ENCODE peak calls at places on chromosomes 2 and 18, in ten cellular contexts. Q, U, M, T, L, K, S, F, W and V are unnamed samples.

GRCh38 chr2:207871506-207871905 is 101.8 kb upstream of the FZD5 start:
- DNase-seq in Q (no peak), U (no peak), M (no peak), T (no peak), L (no peak), K (no peak), S (no peak), F (no peak), W (no peak), V (no peak)

GRCh38 chr18:48839819-48840490 is 110.8 kb downstream of the SMAD7 start:
- DNase-seq in Q (no peak), U (no peak), M (peak), T (no peak), L (no peak), K (no peak), S (no peak), F (no peak), W (no peak), V (no peak)

GRCh38 chr18:59388817-59389216 is 29.8 kb upstream of the LMAN1 start:
- DNase-seq in Q (no peak), U (no peak), M (no peak), T (no peak), L (no peak), K (no peak), S (no peak), F (no peak), W (no peak), V (no peak)

GRCh38 chr2:54122171-54122935 is 6.9 kb downstream of the ACYP2 start:
- DNase-seq in Q (no peak), U (no peak), M (no peak), T (no peak), L (no peak), K (no peak), S (no peak), F (no peak), W (no peak), V (no peak)

GRCh38 chr2:191740016-191740419 is 62.1 kb downstream of the NABP1 start:
- DNase-seq in Q (no peak), U (no peak), M (no peak), T (peak), L (no peak), K (no peak), S (no peak), F (no peak), W (no peak), V (no peak)

GRCh38 chr2:168534926-168535325 is 78.9 kb downstream of the CERS6 start:
- DNase-seq in Q (no peak), U (no peak), M (no peak), T (no peak), L (no peak), K (no peak), S (no peak), F (no peak), W (no peak), V (no peak)

GRCh38 chr2:38274286-38275276 is 102.5 kb downstream of the ATL2 start:
- DNase-seq in Q (peak), U (peak), M (no peak), T (peak), L (no peak), K (peak), S (peak), F (no peak), W (peak), V (no peak)

GRCh38 chr18:49041677-49042570 is 91.2 kb upstream of the SMAD7 start:
- DNase-seq in Q (peak), U (peak), M (no peak), T (no peak), L (no peak), K (peak), S (peak), F (peak), W (no peak), V (peak)

GRCh38 chr2:68775272-68775847 is 40.7 kb downstream of the ARHGAP25 start:
- DNase-seq in Q (no peak), U (no peak), M (no peak), T (no peak), L (no peak), K (no peak), S (no peak), F (no peak), W (no peak), V (no peak)

GRCh38 chr18:10456718-10457499 is 2.5 kb downstream of the APCDD1 start:
- DNase-seq in Q (no peak), U (no peak), M (no peak), T (no peak), L (no peak), K (no peak), S (no peak), F (no peak), W (no peak), V (no peak)

GRCh38 chr2:178845565-178846457 is 38.6 kb upstream of the TTN start:
- DNase-seq in Q (no peak), U (no peak), M (no peak), T (no peak), L (no peak), K (no peak), S (peak), F (no peak), W (no peak), V (no peak)

GRCh38 chr2:163264376-163264775 is 425.8 kb upstream of the KCNH7 start:
- DNase-seq in Q (no peak), U (no peak), M (no peak), T (no peak), L (no peak), K (no peak), S (peak), F (no peak), W (no peak), V (no peak)

GRCh38 chr18:7598167-7599062 is 31.3 kb downstream of the PTPRM start:
- DNase-seq in Q (no peak), U (no peak), M (no peak), T (no peak), L (no peak), K (peak), S (peak), F (no peak), W (no peak), V (no peak)

GRCh38 chr2:160492401-160493226 is 993 bp downstream of the RBMS1 start:
- DNase-seq in Q (peak), U (peak), M (peak), T (peak), L (peak), K (peak), S (peak), F (peak), W (peak), V (peak)

GRCh38 chr2:66528974-66529724 is 94.2 kb downstream of the MEIS1 start:
- DNase-seq in Q (no peak), U (no peak), M (no peak), T (no peak), L (no peak), K (no peak), S (no peak), F (no peak), W (no peak), V (no peak)

GRCh38 chr18:73458186-73458964 is 590.6 kb upstream of the NETO1 start:
- DNase-seq in Q (no peak), U (no peak), M (no peak), T (no peak), L (no peak), K (no peak), S (peak), F (no peak), W (no peak), V (no peak)

GRCh38 chr2:232239956-232240681 is 138.4 kb upstream of the ALPP start:
- DNase-seq in Q (no peak), U (no peak), M (no peak), T (no peak), L (no peak), K (no peak), S (peak), F (no peak), W (no peak), V (no peak)

GRCh38 chr2:46943881-46944798 is 28.5 kb upstream of the MCFD2 start:
- DNase-seq in Q (no peak), U (no peak), M (no peak), T (no peak), L (no peak), K (no peak), S (no peak), F (no peak), W (no peak), V (no peak)

GRCh38 chr2:109609352-109610024 is 4.3 kb downstream of the SEPTIN10 start:
- DNase-seq in Q (peak), U (no peak), M (no peak), T (no peak), L (no peak), K (no peak), S (peak), F (no peak), W (no peak), V (no peak)

GRCh38 chr2:163171786-163172549 is 333.4 kb upstream of the KCNH7 start:
- DNase-seq in Q (no peak), U (no peak), M (no peak), T (no peak), L (no peak), K (no peak), S (no peak), F (no peak), W (no peak), V (no peak)

GRCh38 chr2:95348609-95349567 is 51.7 kb downstream of the KCNIP3 start:
- DNase-seq in Q (no peak), U (no peak), M (no peak), T (no peak), L (no peak), K (no peak), S (peak), F (no peak), W (no peak), V (no peak)

GRCh38 chr2:241219030-241219382 is 30.5 kb downstream of the ANO7 start:
- DNase-seq in Q (no peak), U (no peak), M (no peak), T (no peak), L (no peak), K (no peak), S (no peak), F (no peak), W (no peak), V (no peak)

GRCh38 chr2:25387479-25388449 is 46.0 kb upstream of the DNMT3A start:
- DNase-seq in Q (no peak), U (no peak), M (no peak), T (no peak), L (no peak), K (no peak), S (no peak), F (no peak), W (no peak), V (no peak)

GRCh38 chr2:100197643-100198153 is 55.3 kb upstream of the AFF3 start:
- DNase-seq in Q (peak), U (peak), M (no peak), T (no peak), L (no peak), K (peak), S (peak), F (no peak), W (no peak), V (peak)

GRCh38 chr2:178457390-178457886 is 6.3 kb downstream of the PJVK start:
- DNase-seq in Q (no peak), U (no peak), M (no peak), T (no peak), L (no peak), K (no peak), S (no peak), F (no peak), W (no peak), V (no peak)

GRCh38 chr2:50582164-50582563 is 449.8 kb downstream of the NRXN1 start:
- DNase-seq in Q (no peak), U (no peak), M (peak), T (no peak), L (no peak), K (peak), S (no peak), F (peak), W (no peak), V (no peak)

GRCh38 chr2:225401001-225401400 is 1.5 kb downstream of the NYAP2 start:
- DNase-seq in Q (no peak), U (no peak), M (no peak), T (no peak), L (no peak), K (no peak), S (no peak), F (no peak), W (no peak), V (no peak)

GRCh38 chr2:225400546-225400945 is 1.0 kb downstream of the NYAP2 start:
- DNase-seq in Q (no peak), U (no peak), M (no peak), T (no peak), L (no peak), K (no peak), S (no peak), F (no peak), W (no peak), V (no peak)

GRCh38 chr2:225398372-225398771 is 1.1 kb upstream of the NYAP2 start:
- DNase-seq in Q (no peak), U (no peak), M (no peak), T (no peak), L (no peak), K (no peak), S (no peak), F (no peak), W (no peak), V (no peak)

GRCh38 chr2:225399509-225399908 is at the start of gene NYAP2:
- DNase-seq in Q (no peak), U (no peak), M (no peak), T (no peak), L (no peak), K (peak), S (no peak), F (no peak), W (no peak), V (no peak)

DNA sequence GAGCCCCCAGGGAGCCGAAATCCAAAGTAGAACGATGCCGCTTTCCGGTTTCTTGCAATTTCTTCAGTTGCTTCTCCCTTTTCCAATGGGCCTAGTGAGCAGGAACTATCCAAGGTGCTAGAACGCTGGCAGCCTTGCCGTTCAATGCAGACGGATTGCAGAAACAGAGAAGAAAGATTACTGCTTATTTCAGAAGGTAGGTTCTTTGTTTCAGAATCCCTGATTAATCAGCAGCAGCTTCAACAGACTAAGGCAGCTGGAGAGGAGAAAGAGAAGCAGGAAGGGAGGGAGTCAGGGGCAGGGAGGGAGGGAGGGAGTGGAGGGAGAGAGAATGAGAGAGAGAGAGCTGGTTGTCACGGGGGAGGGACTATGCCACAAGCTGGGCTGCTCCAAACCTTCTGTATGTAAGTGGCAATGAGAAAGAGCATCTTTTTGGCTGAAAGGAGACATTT is 576 bp downstream of the NYAP2 start:
- DNase-seq in Q (peak), U (no peak), M (no peak), T (peak), L (no peak), K (peak), S (peak), F (no peak), W (no peak), V (no peak)
- H3K27ac ChIP-seq in Q (no peak), U (no peak), M (no peak), T (no peak), L (no peak), K (no peak), S (no peak), F (no peak), W (no peak), V (no peak)

GRCh38 chr2:73228631-73229030 is 4.4 kb downstream of the PRADC1 start:
- DNase-seq in Q (no peak), U (no peak), M (no peak), T (no peak), L (no peak), K (no peak), S (no peak), F (no peak), W (no peak), V (no peak)
- TF ChIP-seq POLR2A in Q (no peak), U (no peak), M (no peak), T (no peak), L (no peak), K (no peak), S (no peak), F (no peak), W (no peak), V (no peak)

GRCh38 chr2:101912545-101912944 is 79.2 kb upstream of the IL1R2 start:
- DNase-seq in Q (no peak), U (peak), M (no peak), T (no peak), L (no peak), K (no peak), S (no peak), F (no peak), W (no peak), V (no peak)
- H3K27ac ChIP-seq in Q (no peak), U (no peak), M (no peak), T (no peak), L (no peak), K (no peak), S (no peak), F (no peak), W (no peak), V (no peak)

GRCh38 chr2:42102606-42103450 is 55.0 kb downstream of the PKDCC start:
- DNase-seq in Q (no peak), U (no peak), M (peak), T (no peak), L (no peak), K (peak), S (no peak), F (peak), W (no peak), V (peak)

GRCh38 chr2:42099431-42100173 is 51.8 kb downstream of the PKDCC start:
- DNase-seq in Q (no peak), U (no peak), M (peak), T (no peak), L (no peak), K (no peak), S (no peak), F (no peak), W (no peak), V (no peak)

GRCh38 chr2:42100696-42101585 is 53.1 kb downstream of the PKDCC start:
- DNase-seq in Q (peak), U (no peak), M (peak), T (no peak), L (peak), K (peak), S (peak), F (peak), W (no peak), V (peak)

GRCh38 chr2:42103829-42104228 is 56.0 kb downstream of the PKDCC start:
- DNase-seq in Q (no peak), U (no peak), M (no peak), T (no peak), L (no peak), K (no peak), S (no peak), F (no peak), W (no peak), V (no peak)

DNA sequence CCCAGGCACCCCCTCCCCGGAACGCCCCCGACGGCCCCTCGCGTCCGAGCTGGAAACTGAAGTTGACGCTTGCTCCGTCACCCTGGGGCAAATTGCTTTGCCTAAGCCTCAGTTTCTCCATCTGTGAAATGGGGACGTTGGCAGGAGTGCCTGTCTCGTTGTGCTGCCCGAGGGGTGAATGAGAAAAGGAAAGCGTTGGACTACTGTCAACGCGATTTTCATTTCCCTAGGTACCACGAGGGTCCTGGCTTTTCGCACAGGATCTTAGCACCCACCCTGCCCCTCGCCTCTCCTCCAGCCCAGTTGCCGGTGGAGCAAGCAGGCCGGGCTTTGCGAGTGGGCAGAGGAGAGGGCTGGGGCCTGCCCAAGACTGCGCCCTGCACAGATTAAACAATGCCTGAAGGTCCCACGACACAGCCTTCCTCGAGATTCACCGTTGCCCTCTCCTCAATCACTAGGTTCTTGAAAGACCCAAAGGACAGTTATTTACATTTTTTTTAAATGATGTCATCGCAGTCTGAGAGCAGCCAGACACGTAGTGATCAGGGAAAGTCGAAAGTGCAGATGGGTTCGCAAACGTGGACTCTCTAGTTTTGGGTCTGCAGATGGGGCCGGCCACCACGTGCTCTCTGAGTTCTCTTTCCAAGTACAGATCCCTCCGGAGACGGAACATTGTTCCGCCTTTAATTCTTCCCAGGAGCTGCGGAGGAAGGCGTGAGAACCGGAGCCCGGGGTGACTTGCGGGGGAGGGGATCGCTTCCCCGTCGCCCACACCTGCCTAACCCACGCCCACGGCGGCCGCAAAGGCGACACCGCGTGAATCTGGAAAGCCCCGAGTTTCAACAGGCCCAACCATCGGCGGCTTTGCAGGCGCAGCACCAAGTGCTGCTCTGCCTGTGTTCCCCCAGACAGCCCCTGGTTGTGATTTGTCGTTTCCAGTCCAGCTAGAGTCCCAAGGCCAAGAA is 54.1 kb downstream of the PKDCC start:
- DNase-seq in Q (peak), U (peak), M (peak), T (no peak), L (no peak), K (peak), S (peak), F (peak), W (no peak), V (peak)
- TF ChIP-seq POLR2A in Q (no peak), U (no peak), M (no peak), T (no peak), L (no peak), K (peak), S (peak), F (peak), W (no peak), V (no peak)

DNA sequence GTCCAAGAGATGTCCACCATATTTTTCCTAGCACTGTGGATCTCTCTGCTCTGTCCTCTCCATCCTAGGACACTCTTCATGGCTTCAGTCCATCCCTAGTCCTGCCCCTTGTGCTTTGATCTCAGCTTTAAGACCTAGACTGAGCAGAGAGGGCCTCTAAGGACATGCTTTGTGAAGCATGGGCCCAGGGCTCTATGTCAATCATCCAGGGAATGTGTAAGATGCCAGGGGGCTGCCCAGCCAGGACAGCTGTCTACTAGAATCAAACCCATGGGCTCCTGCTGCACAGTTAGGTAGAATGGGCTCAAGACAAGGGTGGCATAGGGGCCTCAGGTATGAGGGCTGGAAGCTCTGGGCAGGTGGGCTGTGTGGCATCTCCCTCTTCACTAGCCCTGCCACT is 24.9 kb downstream of the TET3 start:
- DNase-seq in Q (no peak), U (no peak), M (peak), T (no peak), L (no peak), K (no peak), S (no peak), F (no peak), W (no peak), V (no peak)
- H3K27ac ChIP-seq in Q (no peak), U (no peak), M (no peak), T (no peak), L (peak), K (no peak), S (no peak), F (no peak), W (no peak), V (no peak)

GRCh38 chr2:237674731-237675276 is 47.4 kb downstream of the LRRFIP1 start:
- DNase-seq in Q (peak), U (peak), M (peak), T (no peak), L (peak), K (peak), S (peak), F (peak), W (no peak), V (peak)
- TF ChIP-seq POLR2A in Q (peak), U (no peak), M (no peak), T (no peak), L (no peak), K (no peak), S (no peak), F (peak), W (no peak), V (peak)